ENCODE peak calls at places on chromosomes 12 and 14, in four cellular contexts. One of them, this sample, is unnamed.

GRCh38 chr14:24367506-24368214 is at the start of gene NFATC4:
- DNase-seq in stimulated activated CD8-positive, alpha-beta memory T cell treated with anti-CD3 and anti-CD28 coated beads, Interleukin-12 subunit alpha, Interleukin-12 subunit beta, amount 100 ng/mL, for 4 hours: no peak
- DNase-seq in activated naive CD8-positive, alpha-beta T cell treated with anti-CD3 and anti-CD28 coated beads, Interleukin-2, amount 50 U/mL, for 24 hours: peak
- DNase-seq in AG04450: peak
- DNase-seq in this sample: peak

GRCh38 chr12:76032043-76032981 is 736 bp upstream of the PHLDA1 start:
- DNase-seq in stimulated activated CD8-positive, alpha-beta memory T cell treated with anti-CD3 and anti-CD28 coated beads, Interleukin-12 subunit alpha, Interleukin-12 subunit beta, amount 100 ng/mL, for 4 hours: peak
- DNase-seq in activated naive CD8-positive, alpha-beta T cell treated with anti-CD3 and anti-CD28 coated beads, Interleukin-2, amount 50 U/mL, for 24 hours: peak
- DNase-seq in AG04450: no peak
- DNase-seq in this sample: no peak

GRCh38 chr12:108271951-108272729 is 67.0 kb downstream of the CMKLR1 start:
- DNase-seq in stimulated activated CD8-positive, alpha-beta memory T cell treated with anti-CD3 and anti-CD28 coated beads, Interleukin-12 subunit alpha, Interleukin-12 subunit beta, amount 100 ng/mL, for 4 hours: no peak
- DNase-seq in activated naive CD8-positive, alpha-beta T cell treated with anti-CD3 and anti-CD28 coated beads, Interleukin-2, amount 50 U/mL, for 24 hours: no peak
- DNase-seq in AG04450: no peak
- DNase-seq in this sample: no peak

GRCh38 chr12:93226356-93226755 is 151.4 kb upstream of the NUDT4 start:
- DNase-seq in stimulated activated CD8-positive, alpha-beta memory T cell treated with anti-CD3 and anti-CD28 coated beads, Interleukin-12 subunit alpha, Interleukin-12 subunit beta, amount 100 ng/mL, for 4 hours: no peak
- DNase-seq in activated naive CD8-positive, alpha-beta T cell treated with anti-CD3 and anti-CD28 coated beads, Interleukin-2, amount 50 U/mL, for 24 hours: no peak
- DNase-seq in AG04450: no peak
- DNase-seq in this sample: no peak

GRCh38 chr12:43109626-43110345 is 442.2 kb downstream of the ADAMTS20 start:
- DNase-seq in stimulated activated CD8-positive, alpha-beta memory T cell treated with anti-CD3 and anti-CD28 coated beads, Interleukin-12 subunit alpha, Interleukin-12 subunit beta, amount 100 ng/mL, for 4 hours: no peak
- DNase-seq in activated naive CD8-positive, alpha-beta T cell treated with anti-CD3 and anti-CD28 coated beads, Interleukin-2, amount 50 U/mL, for 24 hours: no peak
- DNase-seq in AG04450: no peak
- DNase-seq in this sample: no peak

GRCh38 chr12:93638954-93639353 is 38.2 kb upstream of the CRADD start:
- DNase-seq in stimulated activated CD8-positive, alpha-beta memory T cell treated with anti-CD3 and anti-CD28 coated beads, Interleukin-12 subunit alpha, Interleukin-12 subunit beta, amount 100 ng/mL, for 4 hours: no peak
- DNase-seq in activated naive CD8-positive, alpha-beta T cell treated with anti-CD3 and anti-CD28 coated beads, Interleukin-2, amount 50 U/mL, for 24 hours: no peak
- DNase-seq in AG04450: no peak
- DNase-seq in this sample: no peak

GRCh38 chr12:65106948-65107347 is 14.2 kb downstream of the WIF1 start:
- DNase-seq in stimulated activated CD8-positive, alpha-beta memory T cell treated with anti-CD3 and anti-CD28 coated beads, Interleukin-12 subunit alpha, Interleukin-12 subunit beta, amount 100 ng/mL, for 4 hours: no peak
- DNase-seq in activated naive CD8-positive, alpha-beta T cell treated with anti-CD3 and anti-CD28 coated beads, Interleukin-2, amount 50 U/mL, for 24 hours: no peak
- DNase-seq in AG04450: no peak
- DNase-seq in this sample: no peak

GRCh38 chr12:75360920-75361319 is 26.4 kb downstream of the GLIPR1L1 start:
- DNase-seq in stimulated activated CD8-positive, alpha-beta memory T cell treated with anti-CD3 and anti-CD28 coated beads, Interleukin-12 subunit alpha, Interleukin-12 subunit beta, amount 100 ng/mL, for 4 hours: no peak
- DNase-seq in activated naive CD8-positive, alpha-beta T cell treated with anti-CD3 and anti-CD28 coated beads, Interleukin-2, amount 50 U/mL, for 24 hours: no peak
- DNase-seq in AG04450: no peak
- DNase-seq in this sample: no peak

GRCh38 chr12:104358353-104359003 is 54.9 kb downstream of the EID3 start:
- DNase-seq in stimulated activated CD8-positive, alpha-beta memory T cell treated with anti-CD3 and anti-CD28 coated beads, Interleukin-12 subunit alpha, Interleukin-12 subunit beta, amount 100 ng/mL, for 4 hours: peak
- DNase-seq in activated naive CD8-positive, alpha-beta T cell treated with anti-CD3 and anti-CD28 coated beads, Interleukin-2, amount 50 U/mL, for 24 hours: peak
- DNase-seq in AG04450: no peak
- DNase-seq in this sample: no peak

GRCh38 chr12:14264316-14264715 is 101.2 kb upstream of the ATF7IP start:
- DNase-seq in stimulated activated CD8-positive, alpha-beta memory T cell treated with anti-CD3 and anti-CD28 coated beads, Interleukin-12 subunit alpha, Interleukin-12 subunit beta, amount 100 ng/mL, for 4 hours: no peak
- DNase-seq in activated naive CD8-positive, alpha-beta T cell treated with anti-CD3 and anti-CD28 coated beads, Interleukin-2, amount 50 U/mL, for 24 hours: no peak
- DNase-seq in AG04450: no peak
- DNase-seq in this sample: no peak

GRCh38 chr12:67358686-67359374 is 89.7 kb downstream of the CAND1 start:
- DNase-seq in stimulated activated CD8-positive, alpha-beta memory T cell treated with anti-CD3 and anti-CD28 coated beads, Interleukin-12 subunit alpha, Interleukin-12 subunit beta, amount 100 ng/mL, for 4 hours: no peak
- DNase-seq in activated naive CD8-positive, alpha-beta T cell treated with anti-CD3 and anti-CD28 coated beads, Interleukin-2, amount 50 U/mL, for 24 hours: no peak
- DNase-seq in AG04450: peak
- DNase-seq in this sample: no peak

This sample was measured in NCI-H1048.